ENCODE peak calls at places on chromosomes 16 and 17, in ten cellular contexts. J is mesenchymal stem cell; V is iPS DF 19.7; Z is activated CD4-positive, alpha-beta T cell treated with anti-CD3 and anti-CD28 coated beads, Interleukin-2, amount 50 U/mL, for 4 hours; E is Right ventricle myocardium superior; C is HT1080; T is H1; D is stimulated activated CD4-positive, alpha-beta T cell treated with anti-CD3 and anti-CD28 coated beads, Interleukin-15, amount 100 ng/mL, for 1 hour; Q is ELF-1; P is CD8-positive, alpha-beta memory T cell. L is an unnamed sample.

GRCh38 chr17:68794636-68795503 is 160.3 kb downstream of the ABCA8 start:
- DNase-seq in J (peak; percentile 39), V (no peak), Z (no peak), E (peak; percentile 63), C (peak; percentile 11), T (no peak), D (no peak), Q (no peak), P (no peak), L (no peak)

GRCh38 chr16:6091021-6091420 is 993.4 kb upstream of the EEF2KMT start:
- DNase-seq in J (no peak), V (no peak), Z (no peak), E (no peak), C (no peak), T (no peak), D (no peak), Q (no peak), P (no peak), L (no peak)

GRCh38 chr17:33874617-33875060 is 380.4 kb upstream of the CCL2 start:
- DNase-seq in J (no peak), V (no peak), Z (no peak), E (peak; percentile 45), C (no peak), T (no peak), D (no peak), Q (no peak), P (no peak), L (no peak)

GRCh38 chr16:84319146-84319760 is 24.6 kb downstream of the WFDC1 start:
- DNase-seq in J (no peak), V (no peak), Z (no peak), E (no peak), C (no peak), T (no peak), D (no peak), Q (no peak), P (no peak), L (peak; percentile 72)

GRCh38 chr16:50653633-50654524 is 27.2 kb downstream of the SNX20 start:
- DNase-seq in J (no peak), V (no peak), Z (no peak), E (no peak), C (no peak), T (no peak), D (no peak), Q (no peak), P (no peak), L (no peak)

GRCh38 chr16:15605869-15606520 is 37.0 kb downstream of the MARF1 start:
- DNase-seq in J (no peak), V (no peak), Z (no peak), E (no peak), C (no peak), T (no peak), D (no peak), Q (no peak), P (no peak), L (no peak)

GRCh38 chr16:1884155-1884760 is 12.3 kb upstream of the MEIOB start:
- DNase-seq in J (peak; percentile 15), V (no peak), Z (no peak), E (no peak), C (peak; percentile 31), T (no peak), D (no peak), Q (no peak), P (no peak), L (no peak)

GRCh38 chr16:35792516-35793285 is 2333.3 kb downstream of the TP53TG3F start:
- DNase-seq in J (no peak), V (no peak), Z (no peak), E (no peak), C (no peak), T (no peak), D (no peak), Q (no peak), P (no peak), L (no peak)

GRCh38 chr16:997440-998051 is 16.0 kb downstream of the SOX8 start:
- DNase-seq in J (peak; percentile 40), V (no peak), Z (peak; percentile 86), E (peak; percentile 60), C (peak; percentile 38), T (peak; percentile 33), D (peak; percentile 51), Q (peak; percentile 84), P (peak; percentile 38), L (no peak)

GRCh38 chr16:75198135-75198600 is 8.8 kb downstream of the CTRB2 start:
- DNase-seq in J (peak; percentile 38), V (no peak), Z (no peak), E (no peak), C (no peak), T (no peak), D (no peak), Q (peak; percentile 41), P (no peak), L (peak; percentile 67)

GRCh38 chr17:57142925-57143324 is 57.9 kb downstream of the AKAP1 start:
- DNase-seq in J (peak; percentile 46), V (no peak), Z (no peak), E (no peak), C (no peak), T (no peak), D (no peak), Q (no peak), P (no peak), L (no peak)

GRCh38 chr16:1793578-1794220 is at the start of gene IGFALS:
- DNase-seq in J (no peak), V (no peak), Z (no peak), E (no peak), C (no peak), T (no peak), D (no peak), Q (no peak), P (no peak), L (no peak)

GRCh38 chr16:31138621-31139578 is 3.4 kb upstream of the PRSS8 start:
- DNase-seq in J (peak; percentile 18), V (no peak), Z (no peak), E (peak; percentile 72), C (peak; percentile 76), T (no peak), D (no peak), Q (peak; percentile 90), P (no peak), L (peak; percentile 84)

GRCh38 chr17:50681260-50682200 is 26.2 kb downstream of the ANKRD40 start:
- DNase-seq in J (peak; percentile 89), V (no peak), Z (no peak), E (no peak), C (peak; percentile 86), T (no peak), D (no peak), Q (peak; percentile 58), P (no peak), L (peak; percentile 76)

GRCh38 chr17:44558349-44559287 is 1.3 kb downstream of the FZD2 start:
- DNase-seq in J (peak; percentile 52), V (no peak), Z (no peak), E (no peak), C (no peak), T (no peak), D (no peak), Q (peak; percentile 59), P (no peak), L (peak; percentile 80)

GRCh38 chr16:70269471-70269870 is 17.7 kb upstream of the EXOSC6 start:
- DNase-seq in J (no peak), V (no peak), Z (no peak), E (no peak), C (no peak), T (no peak), D (no peak), Q (no peak), P (no peak), L (no peak)

GRCh38 chr17:13520899-13521572 is 80.7 kb downstream of the HS3ST3A1 start:
- DNase-seq in J (no peak), V (no peak), Z (no peak), E (no peak), C (peak; percentile 73), T (no peak), D (no peak), Q (no peak), P (no peak), L (no peak)

GRCh38 chr17:68567035-68567434 is 34.1 kb downstream of the FAM20A start:
- DNase-seq in J (peak; percentile 16), V (no peak), Z (no peak), E (no peak), C (no peak), T (no peak), D (no peak), Q (no peak), P (no peak), L (no peak)